ENCODE peak calls at places on chromosomes 2 and 18, in eight cellular contexts. K, A, G, X, L, D, N and S are unnamed samples.

GRCh38 chr18:54159916-54160315 is 64.6 kb downstream of the MBD2 start:
- DNase-seq in K (no peak), A (no peak), G (no peak), X (no peak), L (peak; percentile 16), D (no peak), N (no peak), S (no peak)

GRCh38 chr2:24359129-24359528 is 1.2 kb downstream of the ITSN2 start:
- DNase-seq in K (peak; percentile 13), A (no peak), G (no peak), X (no peak), L (no peak), D (no peak), N (no peak), S (no peak)

GRCh38 chr2:42568431-42569115 is at the start of gene MTA3:
- DNase-seq in K (peak; percentile 8), A (peak; percentile 65), G (peak; percentile 27), X (peak; percentile 86), L (peak; percentile 58), D (peak; percentile 44), N (no peak), S (peak; percentile 78)

GRCh38 chr2:98508690-98509054 is 64.0 kb downstream of the INPP4A start:
- DNase-seq in K (no peak), A (no peak), G (peak; percentile 89), X (no peak), L (peak; percentile 91), D (peak; percentile 64), N (no peak), S (no peak)

GRCh38 chr2:86170449-86170848 is 24.8 kb downstream of the IMMT start:
- DNase-seq in K (no peak), A (no peak), G (no peak), X (no peak), L (no peak), D (no peak), N (no peak), S (no peak)

GRCh38 chr18:3832211-3832610 is 382.2 kb downstream of the TGIF1 start:
- DNase-seq in K (no peak), A (no peak), G (no peak), X (no peak), L (no peak), D (no peak), N (no peak), S (no peak)

GRCh38 chr2:165953306-165953654 is 296 bp downstream of the TTC21B start:
- DNase-seq in K (no peak), A (no peak), G (no peak), X (no peak), L (no peak), D (no peak), N (peak; percentile 7), S (no peak)

GRCh38 chr2:118971245-118972122 is 29.5 kb downstream of the MARCO start:
- DNase-seq in K (no peak), A (peak; percentile 6), G (no peak), X (no peak), L (no peak), D (no peak), N (no peak), S (no peak)

GRCh38 chr2:26537826-26538475 is 60.0 kb upstream of the OTOF start:
- DNase-seq in K (no peak), A (no peak), G (no peak), X (no peak), L (no peak), D (no peak), N (no peak), S (no peak)

GRCh38 chr18:22032392-22032961 is 136.9 kb upstream of the GATA6 start:
- DNase-seq in K (peak; percentile 84), A (no peak), G (peak; percentile 40), X (no peak), L (peak; percentile 57), D (peak; percentile 46), N (no peak), S (no peak)

GRCh38 chr18:32770651-32771168 is 2.1 kb downstream of the KLHL14 start:
- DNase-seq in K (no peak), A (no peak), G (no peak), X (peak; percentile 31), L (no peak), D (no peak), N (no peak), S (peak; percentile 18)

GRCh38 chr18:8936646-8937045 is 165.9 kb upstream of the NDUFV2 start:
- DNase-seq in K (no peak), A (no peak), G (no peak), X (no peak), L (no peak), D (no peak), N (no peak), S (no peak)

GRCh38 chr2:216777637-216778273 is 82.1 kb downstream of the TNP1 start:
- DNase-seq in K (peak; percentile 36), A (peak; percentile 63), G (peak; percentile 49), X (peak; percentile 29), L (peak; percentile 39), D (no peak), N (peak; percentile 21), S (peak; percentile 78)

GRCh38 chr2:148524519-148524919 is 120.0 kb upstream of the EPC2 start:
- DNase-seq in K (no peak), A (no peak), G (no peak), X (no peak), L (no peak), D (no peak), N (no peak), S (no peak)

GRCh38 chr2:10353931-10354330 is 51.2 kb downstream of the HPCAL1 start:
- DNase-seq in K (no peak), A (no peak), G (no peak), X (no peak), L (no peak), D (no peak), N (no peak), S (no peak)

GRCh38 chr2:59413751-59414570 is 1139.5 kb downstream of the BCL11A start:
- DNase-seq in K (no peak), A (no peak), G (no peak), X (no peak), L (no peak), D (no peak), N (no peak), S (no peak)

GRCh38 chr2:65350714-65351113 is 81.7 kb downstream of the SPRED2 start:
- DNase-seq in K (no peak), A (peak; percentile 49), G (no peak), X (peak; percentile 16), L (no peak), D (no peak), N (no peak), S (peak; percentile 49)
- TF ChIP-seq CTCF in K (peak; percentile 47), A (peak; percentile 18), G (peak; percentile 45), X (peak; percentile 31), L (peak; percentile 49), D (no peak), N (peak; percentile 69), S (peak; percentile 37)

GRCh38 chr2:29254-29653 is 17.1 kb downstream of the FAM110C start:
- DNase-seq in K (no peak), A (no peak), G (no peak), X (no peak), L (no peak), D (no peak), N (no peak), S (no peak)

GRCh38 chr2:26891-27290 is 19.4 kb downstream of the FAM110C start:
- DNase-seq in K (no peak), A (no peak), G (no peak), X (no peak), L (no peak), D (no peak), N (no peak), S (no peak)

GRCh38 chr2:24122-24521 is 22.2 kb downstream of the FAM110C start:
- DNase-seq in K (no peak), A (no peak), G (no peak), X (no peak), L (no peak), D (no peak), N (no peak), S (no peak)

GRCh38 chr2:32068-32467 is 14.2 kb downstream of the FAM110C start:
- DNase-seq in K (no peak), A (no peak), G (no peak), X (no peak), L (no peak), D (no peak), N (no peak), S (no peak)

DNA sequence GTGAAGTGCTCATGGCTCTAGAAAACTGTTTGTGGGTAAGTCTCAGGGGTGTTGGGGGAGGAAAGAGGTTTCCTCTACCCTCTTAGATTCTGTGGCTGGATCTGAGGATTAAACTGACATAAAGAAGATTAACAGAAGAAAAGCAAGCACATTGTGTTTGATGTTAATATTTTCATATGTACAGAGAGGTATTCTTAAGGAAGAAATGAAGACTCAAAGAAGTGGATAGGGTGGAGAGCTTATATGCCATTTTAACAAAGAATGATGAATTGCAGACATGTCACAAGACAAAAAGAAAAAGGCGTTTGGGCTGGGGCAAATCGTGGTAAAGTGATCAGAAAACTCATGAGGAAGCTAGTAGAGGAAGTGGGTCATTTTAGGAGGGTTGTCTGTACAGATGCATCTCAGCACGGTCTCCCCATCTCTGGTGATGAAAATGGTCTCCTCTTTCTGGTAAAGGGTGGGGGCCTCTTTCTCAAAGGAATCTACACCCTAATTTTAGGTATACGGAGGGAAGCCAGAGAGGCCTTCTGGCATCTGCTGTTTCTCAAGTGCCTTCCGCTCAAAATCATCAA is 17.8 kb downstream of the FAM110C start:
- DNase-seq in K (no peak), A (no peak), G (no peak), X (no peak), L (no peak), D (no peak), N (no peak), S (no peak)
- TF ChIP-seq CTCF in K (no peak), A (no peak), G (no peak), X (no peak), L (no peak), D (no peak), N (no peak), S (no peak)

DNA sequence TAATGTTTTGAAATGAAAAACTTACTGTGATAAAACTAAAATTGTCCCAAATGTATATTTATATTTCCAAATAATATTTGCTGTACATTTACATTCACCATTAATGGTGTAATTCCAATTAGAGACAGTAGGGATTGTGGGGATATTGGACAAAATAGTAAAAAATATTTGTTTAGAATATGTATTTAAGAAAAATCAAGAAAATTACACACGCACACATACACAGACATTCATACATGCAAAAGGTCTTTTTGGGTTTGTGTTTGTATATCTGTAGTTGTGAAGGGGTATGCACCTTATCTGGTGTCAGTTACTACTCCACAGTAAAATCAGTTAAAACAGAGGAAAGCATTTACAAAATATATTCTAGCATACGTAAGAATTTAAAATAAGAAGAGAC is 435.9 kb upstream of the ZNF804A start:
- DNase-seq in K (no peak), A (no peak), G (no peak), X (no peak), L (no peak), D (no peak), N (no peak), S (no peak)
- TF ChIP-seq CTCF in K (no peak), A (no peak), G (no peak), X (peak; percentile 23), L (no peak), D (no peak), N (no peak), S (no peak)

GRCh38 chr2:50476174-50476573 is 555.8 kb downstream of the NRXN1 start:
- DNase-seq in K (no peak), A (no peak), G (no peak), X (no peak), L (no peak), D (no peak), N (no peak), S (no peak)
- TF ChIP-seq CTCF in K (no peak), A (no peak), G (no peak), X (no peak), L (no peak), D (no peak), N (peak; percentile 36), S (peak; percentile 5)